ENCODE peak calls at places on chromosome 13, in eight cellular contexts. One of them, this sample, is unnamed. For H3K9me3, the result is how much of the 10 kb centered on the place peaks cover.

GRCh38 chr13:95073826-95074345 is 227.4 kb downstream of the ABCC4 start:
- DNase-seq in transverse colon: no peak
- DNase-seq in K562: no peak
- DNase-seq in stomach: no peak
- DNase-seq in endothelial cell of umbilical vein: no peak
- DNase-seq in HCT116: no peak
- DNase-seq in prostate gland: no peak
- DNase-seq in breast epithelium: no peak
- DNase-seq in this sample: no peak

GRCh38 chr13:50527612-50528509 is 315.6 kb downstream of the DLEU7 start:
- DNase-seq in breast epithelium: no peak
- DNase-seq in K562: no peak
- DNase-seq in endothelial cell of umbilical vein: no peak
- DNase-seq in prostate gland: no peak
- DNase-seq in HCT116: no peak
- DNase-seq in transverse colon: no peak
- DNase-seq in stomach: no peak
- DNase-seq in this sample: no peak

GRCh38 chr13:26558074-26558805 is 757 bp downstream of the WASF3 start:
- DNase-seq in K562: no peak
- DNase-seq in breast epithelium: no peak
- DNase-seq in transverse colon: no peak
- DNase-seq in endothelial cell of umbilical vein: peak
- DNase-seq in stomach: no peak
- DNase-seq in prostate gland: no peak
- DNase-seq in HCT116: no peak
- DNase-seq in this sample: no peak

GRCh38 chr13:42377640-42378382 is 105.9 kb downstream of the AKAP11 start:
- DNase-seq in stomach: no peak
- DNase-seq in K562: no peak
- DNase-seq in transverse colon: no peak
- DNase-seq in prostate gland: no peak
- DNase-seq in HCT116: no peak
- DNase-seq in endothelial cell of umbilical vein: no peak
- DNase-seq in breast epithelium: no peak
- DNase-seq in this sample: no peak

GRCh38 chr13:73259061-73259908 is 200.5 kb downstream of the KLF5 start:
- DNase-seq in prostate gland: no peak
- DNase-seq in K562: no peak
- DNase-seq in HCT116: no peak
- DNase-seq in stomach: no peak
- DNase-seq in breast epithelium: no peak
- DNase-seq in transverse colon: no peak
- DNase-seq in endothelial cell of umbilical vein: no peak
- DNase-seq in this sample: no peak

GRCh38 chr13:32224916-32225315 is 90.2 kb downstream of the ZAR1L start:
- DNase-seq in endothelial cell of umbilical vein: no peak
- DNase-seq in K562: no peak
- DNase-seq in stomach: no peak
- DNase-seq in HCT116: no peak
- DNase-seq in prostate gland: no peak
- DNase-seq in breast epithelium: no peak
- DNase-seq in transverse colon: no peak
- DNase-seq in this sample: no peak

GRCh38 chr13:59425211-59425721 is 738.5 kb downstream of the DIAPH3 start:
- DNase-seq in breast epithelium: no peak
- DNase-seq in stomach: no peak
- DNase-seq in HCT116: no peak
- DNase-seq in endothelial cell of umbilical vein: no peak
- DNase-seq in K562: no peak
- DNase-seq in transverse colon: no peak
- DNase-seq in prostate gland: no peak
- DNase-seq in this sample: no peak

GRCh38 chr13:49652691-49653305 is 24.5 kb downstream of the ARL11 start:
- DNase-seq in breast epithelium: no peak
- DNase-seq in K562: peak
- DNase-seq in transverse colon: peak
- DNase-seq in HCT116: peak
- DNase-seq in prostate gland: peak
- DNase-seq in endothelial cell of umbilical vein: peak
- DNase-seq in stomach: peak
- DNase-seq in this sample: no peak

GRCh38 chr13:78022164-78022877 is 103.7 kb upstream of the EDNRB start:
- DNase-seq in breast epithelium: no peak
- DNase-seq in stomach: peak
- DNase-seq in transverse colon: peak
- DNase-seq in K562: no peak
- DNase-seq in HCT116: no peak
- DNase-seq in endothelial cell of umbilical vein: peak
- DNase-seq in prostate gland: no peak
- DNase-seq in this sample: no peak

GRCh38 chr13:93364166-93364565 is 137.6 kb downstream of the GPC6 start:
- DNase-seq in endothelial cell of umbilical vein: no peak
- DNase-seq in stomach: no peak
- DNase-seq in HCT116: no peak
- DNase-seq in K562: peak
- DNase-seq in transverse colon: no peak
- DNase-seq in prostate gland: no peak
- DNase-seq in breast epithelium: no peak
- DNase-seq in this sample: no peak

GRCh38 chr13:91544723-91545122 is 146.3 kb downstream of the GPC5 start:
- DNase-seq in prostate gland: no peak
- DNase-seq in endothelial cell of umbilical vein: no peak
- DNase-seq in K562: no peak
- DNase-seq in breast epithelium: no peak
- DNase-seq in HCT116: no peak
- DNase-seq in stomach: no peak
- DNase-seq in transverse colon: no peak
- DNase-seq in this sample: no peak

GRCh38 chr13:110819203-110820014 is 95.5 kb downstream of the ANKRD10 start:
- DNase-seq in HCT116: peak
- DNase-seq in transverse colon: peak
- DNase-seq in breast epithelium: peak
- DNase-seq in stomach: peak
- DNase-seq in K562: peak
- DNase-seq in endothelial cell of umbilical vein: peak
- DNase-seq in prostate gland: peak
- DNase-seq in this sample: no peak

DNA sequence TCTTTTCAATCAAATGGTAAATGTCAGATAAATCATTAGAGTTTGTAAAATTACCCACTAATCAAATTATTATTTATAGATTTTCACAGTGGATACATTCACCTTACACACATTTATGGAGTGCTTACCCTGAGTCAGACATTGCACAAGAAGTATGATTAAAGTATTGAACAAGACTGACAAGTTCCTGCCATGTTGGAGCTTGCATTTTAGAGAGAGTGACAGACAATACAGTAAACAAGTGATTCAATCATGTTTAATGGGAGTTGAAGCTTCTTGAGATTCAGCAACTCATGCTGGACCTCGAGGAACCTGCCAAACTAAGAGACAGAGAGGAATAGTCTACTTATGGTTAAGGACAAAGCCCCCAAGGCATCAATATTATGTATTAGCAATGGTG is 487.8 kb downstream of the PCDH17 start:
- DNase-seq in HCT116: no peak
- DNase-seq in breast epithelium: no peak
- DNase-seq in prostate gland: no peak
- DNase-seq in transverse colon: no peak
- DNase-seq in stomach: no peak
- DNase-seq in endothelial cell of umbilical vein: no peak
- DNase-seq in K562: no peak
- DNase-seq in this sample: no peak
- H3K9me3 ChIP-seq in HCT116: under half
- H3K9me3 ChIP-seq in breast epithelium: under half
- H3K9me3 ChIP-seq in prostate gland: under half
- H3K9me3 ChIP-seq in transverse colon: under half
- H3K9me3 ChIP-seq in stomach: under half
- H3K9me3 ChIP-seq in endothelial cell of umbilical vein: under half
- H3K9me3 ChIP-seq in K562: under half
- H3K9me3 ChIP-seq in this sample: under half

GRCh38 chr13:40060318-40061007 is 405.0 kb downstream of the COG6 start:
- DNase-seq in stomach: peak
- DNase-seq in prostate gland: peak
- DNase-seq in K562: no peak
- DNase-seq in breast epithelium: peak
- DNase-seq in endothelial cell of umbilical vein: no peak
- DNase-seq in HCT116: no peak
- DNase-seq in transverse colon: no peak
- DNase-seq in this sample: no peak

GRCh38 chr13:40061466-40062450 is 406.3 kb downstream of the COG6 start:
- DNase-seq in transverse colon: no peak
- DNase-seq in HCT116: no peak
- DNase-seq in endothelial cell of umbilical vein: no peak
- DNase-seq in breast epithelium: no peak
- DNase-seq in stomach: no peak
- DNase-seq in K562: no peak
- DNase-seq in prostate gland: no peak
- DNase-seq in this sample: peak

GRCh38 chr13:40058757-40059236 is 403.3 kb downstream of the COG6 start:
- DNase-seq in prostate gland: no peak
- DNase-seq in breast epithelium: no peak
- DNase-seq in HCT116: no peak
- DNase-seq in endothelial cell of umbilical vein: no peak
- DNase-seq in transverse colon: no peak
- DNase-seq in stomach: no peak
- DNase-seq in K562: no peak
- DNase-seq in this sample: no peak

GRCh38 chr13:40057228-40057627 is 401.8 kb downstream of the COG6 start:
- DNase-seq in prostate gland: no peak
- DNase-seq in stomach: no peak
- DNase-seq in breast epithelium: no peak
- DNase-seq in transverse colon: no peak
- DNase-seq in endothelial cell of umbilical vein: no peak
- DNase-seq in HCT116: no peak
- DNase-seq in K562: no peak
- DNase-seq in this sample: no peak

GRCh38 chr13:40059540-40060232 is 404.2 kb downstream of the COG6 start:
- DNase-seq in endothelial cell of umbilical vein: no peak
- DNase-seq in HCT116: no peak
- DNase-seq in stomach: no peak
- DNase-seq in prostate gland: no peak
- DNase-seq in transverse colon: no peak
- DNase-seq in breast epithelium: no peak
- DNase-seq in K562: no peak
- DNase-seq in this sample: no peak
- TF ChIP-seq POLR2AphosphoS5 in endothelial cell of umbilical vein: no peak
- TF ChIP-seq POLR2AphosphoS5 in HCT116: no peak
- TF ChIP-seq POLR2AphosphoS5 in stomach: no peak
- TF ChIP-seq POLR2AphosphoS5 in prostate gland: no peak
- TF ChIP-seq POLR2AphosphoS5 in transverse colon: no peak
- TF ChIP-seq POLR2AphosphoS5 in breast epithelium: no peak
- TF ChIP-seq POLR2AphosphoS5 in K562: no peak
- TF ChIP-seq POLR2AphosphoS5 in this sample: no peak

DNA sequence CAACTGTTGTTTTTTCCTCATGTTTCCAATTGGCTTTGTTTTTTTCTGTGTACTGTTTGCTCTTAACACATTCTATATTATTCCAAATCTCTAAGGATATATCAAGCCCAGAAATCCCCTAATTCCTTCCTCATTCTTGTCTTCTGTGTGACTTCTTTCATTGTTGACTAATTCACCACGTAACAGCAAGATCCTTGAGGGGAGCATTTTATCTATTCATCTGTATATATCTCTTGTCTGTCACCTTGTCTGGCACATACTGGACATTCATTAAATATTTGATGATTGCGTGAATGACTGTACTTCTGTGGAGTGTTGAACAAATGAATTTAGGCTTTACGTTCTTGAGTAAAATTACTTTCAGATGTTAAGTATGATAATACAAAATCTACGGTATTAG is 44.8 kb upstream of the OLFM4 start:
- DNase-seq in prostate gland: no peak
- DNase-seq in stomach: no peak
- DNase-seq in HCT116: no peak
- DNase-seq in endothelial cell of umbilical vein: no peak
- DNase-seq in K562: no peak
- DNase-seq in breast epithelium: no peak
- DNase-seq in transverse colon: no peak
- DNase-seq in this sample: no peak
- TF ChIP-seq POLR2A in prostate gland: no peak
- TF ChIP-seq POLR2A in stomach: no peak
- TF ChIP-seq POLR2A in HCT116: no peak
- TF ChIP-seq POLR2A in endothelial cell of umbilical vein: no peak
- TF ChIP-seq POLR2A in K562: no peak
- TF ChIP-seq POLR2A in breast epithelium: no peak
- TF ChIP-seq POLR2A in transverse colon: no peak
- TF ChIP-seq POLR2A in this sample: no peak

DNA sequence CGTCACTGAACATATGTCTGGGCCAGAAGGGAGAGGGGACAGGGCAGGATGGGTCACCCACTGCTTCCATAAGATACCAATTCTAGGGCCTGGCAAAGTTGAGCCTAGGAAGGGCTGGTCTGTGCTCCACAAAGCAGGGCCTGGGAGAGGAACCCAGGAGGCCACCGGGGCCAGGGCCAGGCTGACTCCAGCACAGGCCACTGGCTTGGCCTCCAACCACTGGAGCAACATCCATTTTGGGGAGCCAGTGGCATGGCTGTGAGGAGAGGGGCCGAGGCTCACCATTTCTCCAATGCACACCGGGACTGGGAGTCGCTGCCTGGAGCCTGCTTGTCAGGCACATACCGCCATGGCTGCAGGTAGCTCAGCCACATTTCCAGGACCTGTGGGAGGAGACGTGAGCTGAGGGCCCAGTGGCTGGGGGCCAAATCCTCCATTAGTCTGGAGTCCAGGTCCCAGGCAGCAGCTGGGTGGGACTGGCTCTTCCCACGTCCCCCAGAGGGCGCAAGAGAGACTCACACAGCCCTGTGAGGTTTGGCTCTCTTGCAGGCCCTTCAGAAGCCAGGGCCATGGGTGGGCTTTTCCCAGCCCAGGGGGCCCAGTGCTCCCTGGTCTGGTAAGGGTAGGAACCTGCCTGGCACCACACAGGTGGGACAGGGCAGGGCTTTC is 27.7 kb downstream of the TUBA3C start:
- DNase-seq in K562: peak
- DNase-seq in transverse colon: no peak
- DNase-seq in HCT116: no peak
- DNase-seq in stomach: no peak
- DNase-seq in endothelial cell of umbilical vein: no peak
- DNase-seq in prostate gland: no peak
- DNase-seq in breast epithelium: no peak
- DNase-seq in this sample: no peak
- H3K9me3 ChIP-seq in K562: under half
- H3K9me3 ChIP-seq in transverse colon: under half
- H3K9me3 ChIP-seq in HCT116: under half
- H3K9me3 ChIP-seq in stomach: under half
- H3K9me3 ChIP-seq in endothelial cell of umbilical vein: under half
- H3K9me3 ChIP-seq in prostate gland: under half
- H3K9me3 ChIP-seq in breast epithelium: under half
- H3K9me3 ChIP-seq in this sample: under half

This sample was measured in esophagus muscularis mucosa.